ENCODE peak calls at places on chromosomes 2 and 18, in five cellular contexts. X, Y, K, F and L are unnamed samples.

GRCh38 chr2:121689356-121689755 is 40.1 kb upstream of the CLASP1 start:
- DNase-seq in X (peak), Y (peak), K (no peak), F (peak), L (peak)

GRCh38 chr18:79317718-79318117 is 78.0 kb upstream of the NFATC1 start:
- DNase-seq in X (no peak), Y (peak), K (no peak), F (peak), L (no peak)

GRCh38 chr2:100109986-100110980 is 32.1 kb downstream of the AFF3 start:
- DNase-seq in X (no peak), Y (no peak), K (no peak), F (no peak), L (no peak)

GRCh38 chr2:42182654-42183308 is 13.6 kb downstream of the EML4 start:
- DNase-seq in X (no peak), Y (no peak), K (no peak), F (no peak), L (no peak)

GRCh38 chr2:143451622-143452021 is 322.4 kb downstream of the ARHGAP15 start:
- DNase-seq in X (no peak), Y (peak), K (no peak), F (no peak), L (no peak)

GRCh38 chr2:101770672-101771071 is 73.2 kb downstream of the MAP4K4 start:
- DNase-seq in X (no peak), Y (peak), K (no peak), F (peak), L (no peak)

GRCh38 chr2:189552334-189552990 is 28.1 kb downstream of the SLC40A1 start:
- DNase-seq in X (no peak), Y (no peak), K (no peak), F (no peak), L (no peak)

GRCh38 chr2:143607446-143608110 is 478.4 kb downstream of the ARHGAP15 start:
- DNase-seq in X (no peak), Y (no peak), K (no peak), F (no peak), L (no peak)

GRCh38 chr2:38613126-38613848 is 10.6 kb upstream of the HNRNPLL start:
- DNase-seq in X (no peak), Y (no peak), K (no peak), F (no peak), L (no peak)

GRCh38 chr2:227665189-227665940 is 1.2 kb upstream of the SCYGR5 start:
- DNase-seq in X (no peak), Y (no peak), K (no peak), F (no peak), L (no peak)

GRCh38 chr2:107337209-107337898 is 451.4 kb upstream of the ST6GAL2 start:
- DNase-seq in X (no peak), Y (peak), K (no peak), F (no peak), L (no peak)

GRCh38 chr2:85799215-85799956 is 45.6 kb downstream of the ATOH8 start:
- DNase-seq in X (peak), Y (peak), K (peak), F (no peak), L (no peak)

GRCh38 chr2:48414640-48414979 is 115.3 kb upstream of the STON1 start:
- DNase-seq in X (no peak), Y (no peak), K (no peak), F (no peak), L (no peak)

GRCh38 chr2:232632904-232633412 is 446 bp upstream of the EFHD1 start:
- DNase-seq in X (peak), Y (peak), K (peak), F (no peak), L (no peak)

GRCh38 chr2:105313877-105314276 is 15.7 kb downstream of the TGFBRAP1 start:
- DNase-seq in X (no peak), Y (no peak), K (no peak), F (no peak), L (no peak)

GRCh38 chr18:49225160-49225559 is 235.3 kb downstream of the DYM start:
- DNase-seq in X (no peak), Y (no peak), K (no peak), F (no peak), L (no peak)

GRCh38 chr2:38266382-38267051 is 110.6 kb downstream of the ATL2 start:
- DNase-seq in X (no peak), Y (no peak), K (no peak), F (no peak), L (no peak)

GRCh38 chr2:27729198-27729597 is 42.3 kb upstream of the MRPL33 start:
- DNase-seq in X (no peak), Y (no peak), K (no peak), F (no peak), L (no peak)

GRCh38 chr18:48827321-48828200 is 123.2 kb downstream of the SMAD7 start:
- DNase-seq in X (peak), Y (no peak), K (peak), F (no peak), L (peak)

GRCh38 chr2:39772086-39772811 is 6.8 kb downstream of the THUMPD2 start:
- DNase-seq in X (no peak), Y (peak), K (no peak), F (no peak), L (no peak)

GRCh38 chr2:44424211-44424610 is 62.5 kb downstream of the CAMKMT start:
- DNase-seq in X (no peak), Y (no peak), K (no peak), F (no peak), L (no peak)

GRCh38 chr18:59048378-59048777 is 91.3 kb upstream of the SEC11C start:
- DNase-seq in X (no peak), Y (no peak), K (no peak), F (no peak), L (no peak)

GRCh38 chr18:22422909-22423548 is 5.3 kb upstream of the CTAGE1 start:
- DNase-seq in X (no peak), Y (peak), K (peak), F (no peak), L (no peak)

GRCh38 chr18:68417166-68417776 is 297.6 kb downstream of the TMX3 start:
- DNase-seq in X (no peak), Y (no peak), K (no peak), F (no peak), L (no peak)

GRCh38 chr2:7692657-7693161 is 775.5 kb downstream of the RNF144A start:
- DNase-seq in X (peak), Y (peak), K (no peak), F (no peak), L (no peak)

GRCh38 chr2:195898505-195898904 is 170.1 kb downstream of the DNAH7 start:
- DNase-seq in X (peak), Y (peak), K (no peak), F (no peak), L (no peak)

GRCh38 chr18:5159080-5159479 is 38.0 kb downstream of the AKAIN1 start:
- DNase-seq in X (no peak), Y (no peak), K (no peak), F (no peak), L (no peak)

GRCh38 chr2:182496596-182496995 is 69.8 kb upstream of the PDE1A start:
- DNase-seq in X (no peak), Y (no peak), K (no peak), F (no peak), L (no peak)

GRCh38 chr2:47907097-47907781 is 941 bp upstream of the FBXO11 start:
- DNase-seq in X (no peak), Y (peak), K (peak), F (no peak), L (no peak)

GRCh38 chr2:217886720-217887309 is 116.0 kb downstream of the TNS1 start:
- DNase-seq in X (peak), Y (peak), K (peak), F (peak), L (peak)

GRCh38 chr2:197598450-197598849 is 76.9 kb downstream of the RFTN2 start:
- DNase-seq in X (no peak), Y (no peak), K (no peak), F (no peak), L (no peak)

GRCh38 chr2:197604117-197604516 is 71.3 kb downstream of the RFTN2 start:
- DNase-seq in X (no peak), Y (no peak), K (no peak), F (no peak), L (no peak)

GRCh38 chr2:197596751-197597150 is 78.6 kb downstream of the RFTN2 start:
- DNase-seq in X (no peak), Y (no peak), K (no peak), F (no peak), L (no peak)

GRCh38 chr2:197600306-197600705 is 75.1 kb downstream of the RFTN2 start:
- DNase-seq in X (no peak), Y (no peak), K (no peak), F (no peak), L (no peak)

GRCh38 chr2:197599285-197599965 is 76.0 kb downstream of the RFTN2 start:
- DNase-seq in X (no peak), Y (peak), K (peak), F (peak), L (no peak)
- TF ChIP-seq CTCF in X (peak), Y (peak), K (peak), F (no peak), L (peak)

GRCh38 chr2:179447839-179448447 is 183.3 kb upstream of the SESTD1 start:
- DNase-seq in X (no peak), Y (peak), K (no peak), F (no peak), L (no peak)
- TF ChIP-seq CTCF in X (no peak), Y (peak), K (peak), F (no peak), L (no peak)

GRCh38 chr2:20205915-20206524 is 18.9 kb downstream of the SDC1 start:
- DNase-seq in X (no peak), Y (no peak), K (peak), F (no peak), L (no peak)
- TF ChIP-seq CTCF in X (no peak), Y (no peak), K (no peak), F (no peak), L (no peak)

GRCh38 chr2:222860740-222861410 is at the start of gene ACSL3:
- DNase-seq in X (peak), Y (peak), K (peak), F (peak), L (peak)
- TF ChIP-seq CTCF in X (no peak), Y (no peak), K (no peak), F (peak), L (peak)

GRCh38 chr18:45213040-45213333 is 402.3 kb upstream of the SLC14A2 start:
- DNase-seq in X (no peak), Y (no peak), K (no peak), F (no peak), L (no peak)
- TF ChIP-seq CTCF in X (no peak), Y (peak), K (no peak), F (peak), L (peak)

DNA sequence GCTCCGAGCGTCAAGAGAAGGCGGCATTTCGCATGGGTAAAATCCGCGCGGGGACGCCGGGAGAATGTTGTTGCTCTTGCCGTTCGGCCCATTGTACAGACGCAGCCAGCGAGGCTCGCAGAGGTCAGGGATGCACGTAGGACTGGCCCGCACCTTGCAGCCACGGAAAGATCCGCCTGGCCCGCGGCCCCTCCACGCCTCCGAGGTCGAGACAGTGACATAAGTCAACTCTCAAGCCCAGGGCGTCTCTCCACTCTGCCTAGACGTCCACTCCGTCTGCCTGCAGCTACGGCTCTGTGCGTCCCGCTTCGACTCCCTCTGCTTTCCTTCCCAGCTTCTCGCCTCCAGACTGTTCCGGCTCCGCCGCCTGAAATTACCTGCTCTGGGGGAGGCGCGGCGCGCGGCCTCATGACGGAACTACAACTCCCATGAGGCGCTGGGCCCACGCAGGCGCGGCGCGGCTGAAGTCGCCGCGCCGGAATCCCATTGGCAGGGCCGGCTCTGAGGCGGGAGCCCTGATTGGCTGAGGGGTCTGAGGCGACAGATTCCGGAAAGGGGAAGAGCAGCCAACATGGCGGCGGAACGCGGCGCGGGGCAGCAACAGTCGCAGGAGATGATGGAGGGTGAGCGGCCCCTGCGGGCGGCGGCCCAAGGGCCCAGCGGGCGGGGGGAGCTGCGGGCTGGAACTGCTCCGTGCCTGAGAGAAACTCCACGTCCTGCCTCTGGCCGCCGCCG is at the start of gene PPP1R7:
- DNase-seq in X (peak), Y (peak), K (peak), F (peak), L (peak)
- TF ChIP-seq CTCF in X (no peak), Y (no peak), K (no peak), F (no peak), L (no peak)

GRCh38 chr2:172455121-172455515 is 27.7 kb downstream of the ITGA6 start:
- DNase-seq in X (no peak), Y (peak), K (no peak), F (no peak), L (no peak)

GRCh38 chr2:172454404-172455120 is 27.2 kb downstream of the ITGA6 start:
- DNase-seq in X (no peak), Y (no peak), K (no peak), F (no peak), L (no peak)

GRCh38 chr2:172458561-172459124 is 31.3 kb downstream of the ITGA6 start:
- DNase-seq in X (no peak), Y (no peak), K (no peak), F (no peak), L (no peak)

GRCh38 chr2:172457606-172458005 is 30.2 kb downstream of the ITGA6 start:
- DNase-seq in X (no peak), Y (no peak), K (no peak), F (no peak), L (no peak)

GRCh38 chr2:172456002-172456401 is 28.6 kb downstream of the ITGA6 start:
- DNase-seq in X (no peak), Y (peak), K (no peak), F (no peak), L (no peak)
- TF ChIP-seq CTCF in X (no peak), Y (no peak), K (no peak), F (no peak), L (no peak)

GRCh38 chr2:13413989-13414388 is 697.3 kb downstream of the TRIB2 start:
- DNase-seq in X (no peak), Y (no peak), K (no peak), F (no peak), L (no peak)
- TF ChIP-seq CTCF in X (no peak), Y (no peak), K (no peak), F (no peak), L (no peak)

GRCh38 chr2:64913357-64913869 is 75.8 kb upstream of the SLC1A4 start:
- DNase-seq in X (no peak), Y (peak), K (peak), F (no peak), L (no peak)
- TF ChIP-seq CTCF in X (no peak), Y (peak), K (peak), F (no peak), L (no peak)